ENCODE peak calls at places on chromosomes 11 and 22, in four cellular contexts. One of them, this sample, is unnamed.

GRCh38 chr11:93089474-93090102 is 108.2 kb downstream of the SLC36A4 start:
- DNase-seq in tibial nerve: peak
- DNase-seq in kidney epithelial cell: no peak
- DNase-seq in GM20000: no peak
- DNase-seq in this sample: no peak

GRCh38 chr22:21590809-21591641 is 23.5 kb downstream of the UBE2L3 start:
- DNase-seq in tibial nerve: no peak
- DNase-seq in kidney epithelial cell: no peak
- DNase-seq in GM20000: no peak
- DNase-seq in this sample: no peak

GRCh38 chr11:125645871-125646270 is 20.9 kb downstream of the CHEK1 start:
- DNase-seq in kidney epithelial cell: no peak
- DNase-seq in GM20000: no peak
- DNase-seq in tibial nerve: no peak
- DNase-seq in this sample: no peak

GRCh38 chr11:29554000-29554399 is 462.8 kb downstream of the KCNA4 start:
- DNase-seq in tibial nerve: no peak
- DNase-seq in GM20000: no peak
- DNase-seq in kidney epithelial cell: no peak
- DNase-seq in this sample: no peak

GRCh38 chr11:125110506-125110905 is 920 bp downstream of the TMEM218 start:
- DNase-seq in tibial nerve: no peak
- DNase-seq in kidney epithelial cell: no peak
- DNase-seq in GM20000: no peak
- DNase-seq in this sample: no peak

GRCh38 chr11:127130321-127130720 is 129.8 kb upstream of the KIRREL3 start:
- DNase-seq in tibial nerve: no peak
- DNase-seq in GM20000: no peak
- DNase-seq in kidney epithelial cell: no peak
- DNase-seq in this sample: no peak

GRCh38 chr11:59556115-59556882 is 45.0 kb downstream of the OR4D9 start:
- DNase-seq in kidney epithelial cell: no peak
- DNase-seq in tibial nerve: peak
- DNase-seq in GM20000: no peak
- DNase-seq in this sample: no peak

GRCh38 chr11:29527391-29527936 is 489.4 kb downstream of the KCNA4 start:
- DNase-seq in GM20000: no peak
- DNase-seq in kidney epithelial cell: peak
- DNase-seq in tibial nerve: no peak
- DNase-seq in this sample: no peak

GRCh38 chr11:134497586-134497985 is 85.5 kb upstream of the B3GAT1 start:
- DNase-seq in GM20000: no peak
- DNase-seq in kidney epithelial cell: no peak
- DNase-seq in tibial nerve: no peak
- DNase-seq in this sample: no peak

GRCh38 chr11:110621826-110622225 is 90.4 kb downstream of the ARHGAP20 start:
- DNase-seq in kidney epithelial cell: no peak
- DNase-seq in GM20000: no peak
- DNase-seq in tibial nerve: no peak
- DNase-seq in this sample: no peak

GRCh38 chr11:117498791-117499190 is 171.1 kb downstream of the CEP164 start:
- DNase-seq in tibial nerve: no peak
- DNase-seq in kidney epithelial cell: no peak
- DNase-seq in GM20000: no peak
- DNase-seq in this sample: no peak

GRCh38 chr11:102989379-102990047 is 34.0 kb upstream of the MMP13 start:
- DNase-seq in GM20000: no peak
- DNase-seq in tibial nerve: no peak
- DNase-seq in kidney epithelial cell: no peak
- DNase-seq in this sample: no peak

GRCh38 chr11:59183768-59184167 is 11.8 kb downstream of the DTX4 start:
- DNase-seq in tibial nerve: peak
- DNase-seq in kidney epithelial cell: no peak
- DNase-seq in GM20000: no peak
- DNase-seq in this sample: no peak

GRCh38 chr11:74992852-74993251 is 4.1 kb downstream of the NEU3 start:
- DNase-seq in GM20000: peak
- DNase-seq in kidney epithelial cell: no peak
- DNase-seq in tibial nerve: no peak
- DNase-seq in this sample: peak

GRCh38 chr11:71352748-71353147 is 95.4 kb downstream of the DHCR7 start:
- DNase-seq in tibial nerve: no peak
- DNase-seq in GM20000: no peak
- DNase-seq in kidney epithelial cell: no peak
- DNase-seq in this sample: no peak

GRCh38 chr11:970319-970871 is 44.7 kb downstream of the AP2A2 start:
- DNase-seq in kidney epithelial cell: no peak
- DNase-seq in tibial nerve: no peak
- DNase-seq in GM20000: peak
- DNase-seq in this sample: no peak

GRCh38 chr11:38046571-38047135 is 1448.6 kb upstream of the RAG2 start:
- DNase-seq in kidney epithelial cell: no peak
- DNase-seq in GM20000: no peak
- DNase-seq in tibial nerve: no peak
- DNase-seq in this sample: no peak

GRCh38 chr22:23255506-23255905 is 75.2 kb downstream of the BCR start:
- DNase-seq in kidney epithelial cell: no peak
- DNase-seq in tibial nerve: no peak
- DNase-seq in GM20000: no peak
- DNase-seq in this sample: no peak

GRCh38 chr11:58028687-58029411 is 1.9 kb upstream of the OR6Q1 start:
- DNase-seq in tibial nerve: peak
- DNase-seq in GM20000: no peak
- DNase-seq in kidney epithelial cell: no peak
- DNase-seq in this sample: no peak

GRCh38 chr11:103987631-103988594 is 48.5 kb upstream of the DDI1 start:
- DNase-seq in kidney epithelial cell: no peak
- DNase-seq in tibial nerve: no peak
- DNase-seq in GM20000: no peak
- DNase-seq in this sample: no peak

GRCh38 chr22:31080164-31080847 is 812 bp upstream of the SMTN start:
- DNase-seq in tibial nerve: no peak
- DNase-seq in kidney epithelial cell: no peak
- DNase-seq in GM20000: peak
- DNase-seq in this sample: no peak

GRCh38 chr11:62236187-62236586 is 5.9 kb upstream of the SCGB1D2 start:
- DNase-seq in tibial nerve: no peak
- DNase-seq in kidney epithelial cell: no peak
- DNase-seq in GM20000: no peak
- DNase-seq in this sample: no peak

GRCh38 chr11:62237499-62237898 is 4.5 kb upstream of the SCGB1D2 start:
- DNase-seq in tibial nerve: no peak
- DNase-seq in GM20000: no peak
- DNase-seq in kidney epithelial cell: no peak
- DNase-seq in this sample: no peak

GRCh38 chr11:62238151-62238550 is 3.9 kb upstream of the SCGB1D2 start:
- DNase-seq in tibial nerve: no peak
- DNase-seq in kidney epithelial cell: no peak
- DNase-seq in GM20000: no peak
- DNase-seq in this sample: no peak

DNA sequence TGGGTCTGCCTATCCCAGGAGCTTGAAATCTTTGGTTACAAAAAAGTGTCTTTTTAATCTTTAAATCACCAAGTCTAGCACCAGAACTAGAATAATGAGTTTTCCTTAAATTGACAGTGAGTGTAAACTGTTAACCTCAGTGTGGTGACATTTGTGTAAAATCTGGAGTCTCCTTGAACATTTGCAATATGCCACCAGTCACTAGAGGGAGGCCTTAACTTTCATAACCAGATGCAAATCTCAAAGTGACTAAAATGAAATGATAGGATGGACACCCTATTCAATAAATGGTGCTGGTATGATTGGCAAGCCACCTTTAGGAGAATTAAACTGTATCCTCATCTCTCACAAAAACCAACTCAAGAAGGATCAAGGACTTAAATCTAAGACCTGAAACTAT is 8.3 kb upstream of the SCGB1D2 start:
- DNase-seq in tibial nerve: no peak
- DNase-seq in GM20000: no peak
- DNase-seq in kidney epithelial cell: no peak
- DNase-seq in this sample: no peak
- TF ChIP-seq CTCF in tibial nerve: no peak
- TF ChIP-seq CTCF in GM20000: no peak
- TF ChIP-seq CTCF in kidney epithelial cell: no peak
- TF ChIP-seq CTCF in this sample: no peak

DNA sequence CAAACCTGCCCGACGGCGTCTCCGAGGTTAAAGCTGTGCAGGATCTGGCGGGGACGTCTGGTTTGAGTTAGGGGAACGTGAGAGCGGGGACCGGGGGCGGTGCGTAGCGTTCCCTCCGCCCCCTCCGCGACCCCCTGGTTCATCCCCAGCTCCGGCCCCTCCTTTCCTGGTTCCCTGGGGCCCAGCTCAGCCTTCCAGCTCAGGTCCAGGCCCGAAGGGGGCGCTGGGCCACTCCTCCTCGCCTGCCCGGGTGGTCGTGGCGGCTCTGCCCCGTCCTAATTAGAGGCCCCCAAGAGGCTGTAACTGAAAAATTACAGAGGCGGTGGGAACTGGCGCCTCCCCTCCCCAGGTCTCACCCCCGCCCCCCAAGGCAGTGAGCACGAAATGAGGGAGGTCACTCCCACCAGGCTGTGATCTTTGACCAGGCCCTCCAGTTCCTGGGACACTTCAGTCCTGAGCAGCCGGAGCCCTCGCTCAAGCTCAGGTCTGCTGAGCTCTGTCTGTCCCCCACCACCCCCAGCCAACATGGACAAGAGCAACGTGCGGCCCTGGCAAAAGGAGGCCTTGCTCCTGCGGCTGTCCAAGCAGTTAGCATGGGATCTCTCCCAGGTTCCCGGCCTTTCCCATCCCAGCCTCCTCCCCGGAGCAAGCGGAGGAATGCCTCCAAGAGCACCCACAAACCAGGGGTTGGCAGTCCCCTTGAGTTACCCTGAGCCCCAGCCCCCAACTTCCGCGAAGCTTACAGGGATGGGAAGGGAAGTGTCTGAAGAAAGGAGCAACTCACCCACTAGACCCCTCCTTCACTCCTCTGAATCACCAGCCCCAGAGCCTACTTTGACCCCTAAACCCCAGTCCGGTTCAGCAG is 3.3 kb downstream of the CD248 start:
- DNase-seq in tibial nerve: no peak
- DNase-seq in GM20000: no peak
- DNase-seq in kidney epithelial cell: no peak
- DNase-seq in this sample: no peak
- TF ChIP-seq CTCF in tibial nerve: no peak
- TF ChIP-seq CTCF in GM20000: no peak
- TF ChIP-seq CTCF in kidney epithelial cell: no peak
- TF ChIP-seq CTCF in this sample: no peak

GRCh38 chr11:45022294-45023064 is 71.8 kb upstream of the TP53I11 start:
- DNase-seq in kidney epithelial cell: no peak
- DNase-seq in GM20000: no peak
- DNase-seq in tibial nerve: peak
- DNase-seq in this sample: no peak

GRCh38 chr11:45021692-45022130 is 71.0 kb upstream of the TP53I11 start:
- DNase-seq in tibial nerve: peak
- DNase-seq in GM20000: no peak
- DNase-seq in kidney epithelial cell: no peak
- DNase-seq in this sample: no peak

GRCh38 chr11:45021001-45021400 is 70.3 kb upstream of the TP53I11 start:
- DNase-seq in GM20000: no peak
- DNase-seq in tibial nerve: peak
- DNase-seq in kidney epithelial cell: no peak
- DNase-seq in this sample: no peak

GRCh38 chr11:45023065-45023365 is 72.3 kb upstream of the TP53I11 start:
- DNase-seq in GM20000: no peak
- DNase-seq in tibial nerve: no peak
- DNase-seq in kidney epithelial cell: no peak
- DNase-seq in this sample: no peak

GRCh38 chr11:45017329-45017728 is 66.6 kb upstream of the TP53I11 start:
- DNase-seq in kidney epithelial cell: no peak
- DNase-seq in GM20000: no peak
- DNase-seq in tibial nerve: no peak
- DNase-seq in this sample: no peak
- TF ChIP-seq CTCF in kidney epithelial cell: peak
- TF ChIP-seq CTCF in GM20000: no peak
- TF ChIP-seq CTCF in tibial nerve: no peak
- TF ChIP-seq CTCF in this sample: no peak

DNA sequence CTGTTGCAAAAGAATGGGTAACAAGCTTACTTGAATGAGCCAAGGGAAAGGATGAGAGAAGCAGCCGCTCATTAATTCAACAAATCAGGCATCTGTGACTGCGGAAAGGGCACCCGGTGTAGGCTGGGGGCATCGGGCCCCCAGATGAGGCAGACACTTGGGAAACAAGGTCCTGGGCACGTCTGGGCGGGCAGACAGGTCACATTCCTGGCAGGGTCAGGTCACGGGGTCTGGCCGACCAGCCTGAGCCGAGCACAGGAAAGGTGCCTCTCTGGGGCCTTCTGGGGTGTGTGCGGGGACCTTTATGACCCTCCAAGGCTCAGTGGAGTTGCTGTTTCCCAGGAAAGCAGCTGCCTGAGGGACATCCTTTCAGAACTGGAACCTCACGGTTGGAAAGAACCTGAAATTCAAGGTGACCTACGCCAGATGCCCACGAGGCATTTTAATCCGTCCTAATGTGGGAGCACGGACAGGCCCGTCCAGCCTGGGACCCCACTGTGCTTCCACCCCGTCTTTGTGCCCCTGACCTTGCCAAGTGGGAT is 57.1 kb downstream of the ST14 start:
- DNase-seq in kidney epithelial cell: no peak
- DNase-seq in tibial nerve: no peak
- DNase-seq in GM20000: no peak
- DNase-seq in this sample: no peak
- TF ChIP-seq CTCF in kidney epithelial cell: no peak
- TF ChIP-seq CTCF in tibial nerve: no peak
- TF ChIP-seq CTCF in GM20000: no peak
- TF ChIP-seq CTCF in this sample: no peak

DNA sequence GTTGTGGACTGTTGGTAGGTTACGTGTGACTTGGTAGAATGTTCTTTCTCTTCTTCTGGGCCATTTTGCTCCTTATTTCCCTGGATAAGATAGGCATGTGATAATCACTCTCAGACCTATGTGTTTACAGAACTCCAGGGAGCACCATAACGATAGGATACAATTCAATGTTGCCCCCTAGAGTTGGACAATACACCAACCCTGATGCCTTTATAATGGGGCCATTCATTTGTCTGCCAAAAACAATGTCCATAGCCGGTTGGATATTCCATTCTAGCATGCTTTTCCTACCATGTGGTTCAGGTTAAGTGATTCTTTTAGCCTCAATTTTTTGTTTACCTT is 60.5 kb downstream of the APIP start:
- DNase-seq in tibial nerve: no peak
- DNase-seq in kidney epithelial cell: no peak
- DNase-seq in GM20000: no peak
- DNase-seq in this sample: no peak
- TF ChIP-seq CTCF in tibial nerve: no peak
- TF ChIP-seq CTCF in kidney epithelial cell: no peak
- TF ChIP-seq CTCF in GM20000: no peak
- TF ChIP-seq CTCF in this sample: no peak

GRCh38 chr11:47376543-47377371 is 1.6 kb downstream of the SPI1 start:
- DNase-seq in kidney epithelial cell: no peak
- DNase-seq in GM20000: no peak
- DNase-seq in tibial nerve: peak
- DNase-seq in this sample: peak
- TF ChIP-seq CTCF in kidney epithelial cell: no peak
- TF ChIP-seq CTCF in GM20000: peak
- TF ChIP-seq CTCF in tibial nerve: no peak
- TF ChIP-seq CTCF in this sample: peak

This sample was measured in GM13976.